ENCODE peak calls at places on chromosomes 3 and 15, in four cellular contexts. Z, Q, B and C are unnamed samples.

GRCh38 chr15:60228096-60228495 is 169.7 kb downstream of the ANXA2 start:
- DNase-seq in Z (no peak), B (no peak), Q (no peak), C (no peak)

GRCh38 chr3:126530171-126531050 is 6.5 kb downstream of the CHST13 start:
- DNase-seq in Q (no peak), B (no peak), Z (no peak), C (no peak)

GRCh38 chr3:52489453-52489852 is 5.7 kb upstream of the STAB1 start:
- DNase-seq in Q (no peak), B (no peak), Z (no peak), C (no peak)

GRCh38 chr3:186815490-186815889 is 9.2 kb upstream of the RFC4 start:
- DNase-seq in Q (no peak), Z (peak; percentile 75), B (no peak), C (no peak)

GRCh38 chr3:126355777-126356372 is 1.3 kb downstream of the KLF15 start:
- DNase-seq in B (no peak), Q (peak; percentile 94), Z (peak; percentile 98), C (peak; percentile 99)

GRCh38 chr3:128311441-128311844 is 155.2 kb downstream of the DNAJB8 start:
- DNase-seq in Q (no peak), Z (no peak), B (no peak), C (peak; percentile 33)

GRCh38 chr15:73991260-73991659 is 835 bp downstream of the STOML1 start:
- DNase-seq in B (no peak), Q (no peak), Z (peak; percentile 94), C (no peak)

GRCh38 chr3:194224937-194225422 is 89.0 kb downstream of the HES1 start:
- DNase-seq in Z (no peak), Q (no peak), B (no peak), C (no peak)

GRCh38 chr3:46946856-46947544 is 29.5 kb downstream of the CCDC12 start:
- DNase-seq in Q (no peak), B (no peak), Z (peak; percentile 34), C (no peak)

GRCh38 chr15:34737379-34737928 is 17.3 kb downstream of the GJD2 start:
- DNase-seq in B (no peak), Q (no peak), Z (no peak), C (no peak)

GRCh38 chr3:40780801-40781406 is 256.1 kb downstream of the ZNF621 start:
- DNase-seq in Q (peak; percentile 45), Z (peak; percentile 76), B (no peak), C (no peak)

GRCh38 chr3:146065573-146066006 is 95.4 kb downstream of the PLOD2 start:
- DNase-seq in B (no peak), Z (peak; percentile 84), Q (no peak), C (no peak)

GRCh38 chr3:180049391-180049790 is 12.7 kb upstream of the PEX5L start:
- DNase-seq in B (no peak), Z (no peak), Q (no peak), C (no peak)

GRCh38 chr3:62135731-62136130 is 237.6 kb downstream of the FEZF2 start:
- DNase-seq in Q (no peak), Z (no peak), B (no peak), C (no peak)

DNA sequence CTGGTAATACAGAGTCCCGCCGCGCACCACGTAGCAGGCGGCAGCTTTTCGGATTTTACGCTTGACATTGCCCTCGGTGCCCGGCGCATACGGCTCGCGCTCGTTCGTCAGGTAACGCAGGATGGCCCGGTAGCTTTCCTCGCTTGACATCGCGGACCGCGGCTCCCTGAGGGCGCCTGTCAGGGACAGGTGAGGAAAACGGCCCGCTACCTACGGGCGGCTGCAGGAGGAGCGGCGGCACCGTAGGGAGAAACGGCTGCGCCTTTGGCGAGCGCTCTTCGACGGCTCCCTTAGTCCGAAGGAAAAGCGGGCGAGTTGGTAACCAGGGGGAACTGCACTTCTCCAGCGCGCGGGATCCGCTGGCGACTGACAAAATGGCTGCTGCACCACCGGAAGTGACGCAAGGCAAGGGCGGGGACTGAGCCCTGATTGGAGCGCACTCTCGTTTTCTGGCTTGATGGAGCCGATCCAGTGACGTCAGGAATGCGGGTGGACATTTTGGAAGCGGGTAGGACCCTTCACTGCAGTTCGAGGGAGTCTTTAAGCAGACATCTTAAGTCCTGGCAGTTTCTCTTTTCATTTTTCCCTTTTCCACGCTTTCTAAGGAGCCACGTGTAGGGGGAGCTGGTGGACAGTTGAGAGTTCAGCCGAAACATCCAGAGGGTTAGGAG is at the start of gene ZBTB11:
- DNase-seq in Q (peak; percentile 100), B (peak; percentile 100), Z (peak; percentile 100), C (peak; percentile 100)
- TF ChIP-seq CTCF in Q (no peak), B (no peak), Z (peak; percentile 51), C (no peak)

DNA sequence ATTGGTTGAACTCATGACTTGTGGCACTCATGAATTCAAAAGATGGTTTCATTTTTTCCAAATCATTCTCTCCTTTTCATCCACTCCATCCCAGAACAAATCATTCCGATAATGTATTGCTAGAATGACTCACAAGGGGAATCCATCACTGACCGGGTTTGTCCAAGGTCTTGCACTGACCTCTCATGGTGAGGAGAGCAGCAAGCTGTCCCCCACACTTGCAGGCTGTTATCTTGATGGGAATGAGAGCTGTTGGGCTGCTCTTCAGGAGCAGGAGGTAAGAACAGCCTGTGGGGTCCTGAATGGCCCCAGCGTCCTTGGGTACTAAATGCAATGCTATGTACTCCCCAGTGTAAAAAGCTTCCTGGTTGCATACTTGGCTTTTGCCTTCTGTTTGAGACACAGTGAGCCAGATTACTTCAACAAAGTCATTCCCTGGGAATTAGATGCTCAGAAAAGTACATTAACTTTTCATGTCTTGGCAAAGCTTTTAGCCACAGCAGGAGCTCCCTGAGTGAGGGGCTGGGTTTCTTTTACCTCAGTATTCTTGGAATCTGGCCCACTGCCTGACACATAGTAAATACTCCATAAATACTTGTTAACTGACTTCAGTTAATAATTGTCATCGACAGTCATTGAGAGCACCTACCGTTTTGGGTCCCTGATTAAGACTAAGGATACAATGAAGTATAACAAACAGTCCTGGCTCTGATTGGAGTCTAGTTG is 24.1 kb downstream of the CCNL1 start:
- DNase-seq in Q (no peak), Z (peak; percentile 82), B (no peak), C (no peak)
- TF ChIP-seq CTCF in Q (no peak), Z (peak; percentile 24), B (no peak), C (no peak)

GRCh38 chr15:65408370-65409283 is 14.1 kb downstream of the IGDCC4 start:
- DNase-seq in B (no peak), Z (no peak), Q (no peak), C (no peak)

GRCh38 chr15:65410036-65410435 is 12.7 kb downstream of the IGDCC4 start:
- DNase-seq in B (no peak), Q (no peak), Z (no peak), C (no peak)

GRCh38 chr15:65410972-65411371 is 11.8 kb downstream of the IGDCC4 start:
- DNase-seq in Q (no peak), B (no peak), Z (no peak), C (no peak)

GRCh38 chr15:65411470-65412071 is 11.2 kb downstream of the IGDCC4 start:
- DNase-seq in Z (no peak), Q (no peak), B (no peak), C (no peak)

DNA sequence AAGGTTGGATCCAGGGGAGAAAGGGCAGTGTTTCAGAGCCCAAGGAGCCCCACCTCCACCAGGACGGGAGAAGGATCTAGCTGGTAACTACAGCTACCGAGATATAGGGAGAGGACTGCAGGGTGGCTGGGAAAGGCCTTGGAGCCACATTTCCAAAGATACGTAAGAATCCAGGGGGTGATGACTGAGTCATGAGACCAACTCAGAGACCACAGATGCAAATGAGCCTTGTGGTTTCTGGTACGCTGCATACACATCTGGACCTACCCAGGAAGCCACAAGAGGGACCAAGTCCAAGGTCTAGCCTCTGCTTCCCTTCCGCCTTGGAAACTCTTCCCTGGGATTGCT is 13.5 kb downstream of the IGDCC4 start:
- DNase-seq in B (peak; percentile 40), Q (no peak), Z (peak; percentile 83), C (no peak)
- TF ChIP-seq CTCF in B (no peak), Q (no peak), Z (peak; percentile 2), C (no peak)

GRCh38 chr3:117404756-117405155 is 695.2 kb downstream of the TUSC7 start:
- DNase-seq in Q (no peak), Z (no peak), B (no peak), C (no peak)

GRCh38 chr3:117409256-117409655 is 699.7 kb downstream of the TUSC7 start:
- DNase-seq in Z (no peak), Q (no peak), B (no peak), C (no peak)

GRCh38 chr3:117408811-117409210 is 699.2 kb downstream of the TUSC7 start:
- DNase-seq in Q (no peak), Z (no peak), B (no peak), C (no peak)

GRCh38 chr3:117409701-117410459 is 700.3 kb downstream of the TUSC7 start:
- DNase-seq in Z (no peak), B (no peak), Q (no peak), C (no peak)

DNA sequence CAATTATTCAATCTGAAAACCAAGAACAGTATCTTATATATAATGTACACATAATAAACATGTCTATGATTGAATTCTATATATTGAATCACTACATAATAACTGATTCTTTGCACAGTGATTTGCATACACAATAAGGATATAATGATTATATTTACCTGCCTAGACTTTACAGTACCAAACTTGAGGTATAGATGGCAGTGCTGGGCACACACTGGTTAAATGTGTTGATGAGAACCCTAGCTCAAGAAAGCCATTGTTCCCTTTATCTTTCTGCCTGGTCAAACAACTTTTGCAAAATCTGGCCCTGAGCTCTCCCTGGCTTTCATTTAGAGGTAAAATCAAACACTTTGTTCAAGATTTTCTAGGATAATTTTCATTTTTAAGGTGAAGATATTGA is 697.7 kb downstream of the TUSC7 start:
- DNase-seq in Q (no peak), Z (peak; percentile 4), B (no peak), C (no peak)
- TF ChIP-seq CTCF in Q (no peak), Z (peak; percentile 24), B (peak; percentile 13), C (no peak)

GRCh38 chr15:77786956-77787355 is 154.2 kb upstream of the LINGO1 start:
- DNase-seq in B (no peak), Q (no peak), Z (no peak), C (no peak)

GRCh38 chr15:77782691-77783090 is 150.0 kb upstream of the LINGO1 start:
- DNase-seq in Q (no peak), Z (no peak), B (no peak), C (no peak)

GRCh38 chr15:77783636-77784035 is 150.9 kb upstream of the LINGO1 start:
- DNase-seq in Z (no peak), B (no peak), Q (no peak), C (no peak)

GRCh38 chr15:77786181-77786890 is 153.6 kb upstream of the LINGO1 start:
- DNase-seq in B (no peak), Z (no peak), Q (no peak), C (no peak)

GRCh38 chr15:77784361-77785292 is 151.9 kb upstream of the LINGO1 start:
- DNase-seq in B (no peak), Q (no peak), Z (peak; percentile 20), C (no peak)
- TF ChIP-seq CTCF in B (no peak), Q (no peak), Z (peak; percentile 36), C (no peak)

DNA sequence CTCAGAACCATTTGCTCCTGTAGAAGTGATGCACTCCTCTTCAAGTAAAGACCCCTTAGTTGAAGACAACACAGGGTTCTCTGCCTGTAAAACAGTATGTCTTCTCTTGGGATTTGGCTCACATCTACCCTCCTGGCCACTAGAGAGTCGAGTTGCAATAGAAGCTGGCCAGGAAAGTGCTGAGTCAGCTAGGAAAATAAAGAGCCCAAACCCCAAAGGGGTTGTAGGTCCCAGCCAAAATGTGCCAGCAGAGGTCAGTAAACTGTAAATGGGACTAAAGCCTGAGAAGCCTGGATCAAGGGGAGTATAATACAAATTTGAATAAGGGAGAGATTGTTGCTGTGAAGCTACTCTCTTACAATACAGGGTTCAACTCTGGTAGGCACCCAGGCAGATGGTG is 37.2 kb upstream of the THBS1 start:
- DNase-seq in B (no peak), Z (peak; percentile 43), Q (no peak), C (no peak)
- TF ChIP-seq CTCF in B (no peak), Z (no peak), Q (no peak), C (no peak)